ENCODE peak calls at places on chromosomes 13 and 19, in five cellular contexts. A, J, W, M and X are unnamed samples. For H3K9me3, the result is how much of the 10 kb centered on the place peaks cover.

GRCh38 chr13:113428469-113428865 is 24.8 kb downstream of the ADPRHL1 start:
- DNase-seq in J (no peak), W (no peak), M (no peak), A (no peak), X (no peak)

GRCh38 chr19:9986787-9987281 is 23.5 kb downstream of the COL5A3 start:
- DNase-seq in A (peak), M (no peak), W (no peak), J (no peak), X (no peak)

GRCh38 chr13:79225487-79226232 is 180.4 kb downstream of the RBM26 start:
- DNase-seq in W (no peak), J (peak), A (no peak), M (no peak), X (no peak)

GRCh38 chr19:7853760-7854107 is 20.5 kb downstream of the PRR36 start:
- DNase-seq in A (no peak), M (no peak), W (no peak), J (no peak), X (no peak)

GRCh38 chr19:7679017-7679720 is 1.5 kb upstream of the TRAPPC5 start:
- DNase-seq in M (no peak), W (no peak), A (no peak), J (no peak), X (peak)

GRCh38 chr19:17309962-17310461 is 649 bp downstream of the DDA1 start:
- DNase-seq in M (no peak), A (no peak), W (no peak), J (no peak), X (no peak)

GRCh38 chr13:79604752-79605151 is 123.8 kb downstream of the NDFIP2 start:
- DNase-seq in M (no peak), J (peak), A (peak), W (no peak), X (no peak)

GRCh38 chr19:10593820-10594637 is 6.9 kb upstream of the AP1M2 start:
- DNase-seq in W (no peak), M (peak), J (no peak), A (no peak), X (no peak)

GRCh38 chr13:23469901-23470525 is 36.5 kb upstream of the SACS start:
- DNase-seq in J (no peak), A (no peak), W (no peak), M (no peak), X (no peak)

GRCh38 chr13:98731038-98731437 is 21.4 kb downstream of the SLC15A1 start:
- DNase-seq in W (no peak), J (no peak), M (no peak), A (no peak), X (no peak)

GRCh38 chr19:17293605-17294004 is 9.6 kb downstream of the ABHD8 start:
- DNase-seq in W (no peak), A (no peak), M (no peak), J (no peak), X (no peak)

GRCh38 chr19:33387351-33388230 is 14.1 kb downstream of the CEBPG start:
- DNase-seq in J (no peak), A (no peak), M (peak), W (no peak), X (no peak)

GRCh38 chr19:5951338-5951861 is 26.5 kb downstream of the RANBP3 start:
- DNase-seq in W (peak), J (no peak), A (no peak), M (peak), X (no peak)

GRCh38 chr13:44236370-44236769 is 137.3 kb upstream of the SERP2 start:
- DNase-seq in A (peak), M (no peak), J (no peak), W (no peak), X (no peak)

GRCh38 chr13:67440240-67440639 is 210.1 kb upstream of the PCDH9 start:
- DNase-seq in M (no peak), A (no peak), W (no peak), J (no peak), X (no peak)

GRCh38 chr13:21445759-21446158 is 13.3 kb downstream of the ZDHHC20 start:
- DNase-seq in W (no peak), J (no peak), M (no peak), A (no peak), X (no peak)

GRCh38 chr13:27595055-27595811 is 25.1 kb downstream of the LNX2 start:
- DNase-seq in J (no peak), W (no peak), M (no peak), A (no peak), X (no peak)

GRCh38 chr13:34533941-34534340 is 408.1 kb upstream of the NBEA start:
- DNase-seq in A (no peak), M (no peak), J (no peak), W (no peak), X (no peak)

GRCh38 chr13:66077286-66077685 is 1152.8 kb downstream of the PCDH9 start:
- DNase-seq in A (peak), W (no peak), J (no peak), M (no peak), X (no peak)

GRCh38 chr19:28964500-28964899 is 248.5 kb downstream of the UQCRFS1 start:
- DNase-seq in A (no peak), W (no peak), J (no peak), M (no peak), X (no peak)

GRCh38 chr13:94967183-94968039 is 255.1 kb upstream of the SOX21 start:
- DNase-seq in W (peak), J (no peak), A (peak), M (peak), X (no peak)

GRCh38 chr13:44969858-44970484 is 19.3 kb downstream of the NUFIP1 start:
- DNase-seq in A (peak), W (no peak), J (peak), M (no peak), X (no peak)

GRCh38 chr19:29711584-29712132 is 3.4 kb downstream of the C19orf12 start:
- DNase-seq in W (no peak), J (no peak), A (no peak), M (peak), X (no peak)

GRCh38 chr13:96172066-96172465 is 82.2 kb downstream of the HS6ST3 start:
- DNase-seq in M (no peak), A (no peak), W (no peak), J (peak), X (no peak)

DNA sequence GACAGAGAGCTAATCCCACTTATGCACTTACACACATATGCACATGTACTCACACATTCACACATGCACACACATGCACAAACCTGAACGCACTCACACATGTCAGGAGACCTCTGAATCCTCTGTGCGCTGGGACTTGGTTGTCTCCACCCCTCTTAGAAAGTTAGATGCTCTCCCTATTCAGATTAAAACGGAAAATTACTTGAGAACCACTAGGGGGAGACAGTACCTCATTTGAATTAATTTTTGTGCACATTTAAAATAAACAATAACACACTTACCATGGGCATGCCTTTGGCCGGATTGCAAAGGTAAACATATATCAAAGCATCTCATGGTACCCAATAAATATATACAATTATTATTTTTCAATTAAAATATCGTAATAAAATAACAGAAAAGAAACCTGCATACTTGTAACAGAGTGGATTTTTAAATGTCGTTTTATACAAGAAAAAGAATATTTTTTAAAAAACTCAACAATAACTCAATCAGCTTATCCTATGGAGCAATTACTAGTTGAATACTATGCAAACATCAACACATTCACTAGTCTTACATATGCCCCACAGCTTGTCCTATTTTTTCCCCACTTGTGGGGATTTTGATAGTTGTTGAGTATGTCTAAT is 9.5 kb upstream of the LILRB4 start:
- DNase-seq in W (no peak), J (no peak), A (peak), M (no peak), X (no peak)
- H3K9me3 ChIP-seq in W (half or more), J (under half), A (under half), M (under half), X (under half)

GRCh38 chr13:103386341-103386740 is 320.1 kb upstream of the SLC10A2 start:
- DNase-seq in A (peak), M (no peak), J (peak), W (no peak), X (no peak)
- H3K9me3 ChIP-seq in A (under half), M (under half), J (under half), W (under half), X (under half)

DNA sequence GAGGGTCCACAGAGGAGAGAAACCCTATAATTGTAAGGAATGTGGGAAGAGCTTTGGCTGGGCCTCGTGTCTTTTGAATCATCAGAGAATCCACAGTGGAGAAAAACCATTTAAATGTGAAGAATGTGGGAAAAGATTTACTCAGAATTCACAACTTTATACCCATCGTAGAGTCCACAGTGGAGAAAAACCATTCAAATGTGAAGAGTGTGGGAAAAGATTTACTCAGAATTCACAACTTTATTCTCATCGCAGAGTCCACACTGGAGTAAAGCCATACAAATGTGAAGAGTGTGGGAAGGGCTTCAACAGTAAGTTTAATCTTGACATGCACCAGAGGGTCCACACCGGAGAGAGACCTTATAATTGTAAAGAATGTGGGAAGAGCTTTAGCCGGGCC is 9.4 kb upstream of the ZNF234 start:
- DNase-seq in J (no peak), A (no peak), M (no peak), W (no peak), X (no peak)
- H3K9me3 ChIP-seq in J (under half), A (under half), M (under half), W (under half), X (under half)

DNA sequence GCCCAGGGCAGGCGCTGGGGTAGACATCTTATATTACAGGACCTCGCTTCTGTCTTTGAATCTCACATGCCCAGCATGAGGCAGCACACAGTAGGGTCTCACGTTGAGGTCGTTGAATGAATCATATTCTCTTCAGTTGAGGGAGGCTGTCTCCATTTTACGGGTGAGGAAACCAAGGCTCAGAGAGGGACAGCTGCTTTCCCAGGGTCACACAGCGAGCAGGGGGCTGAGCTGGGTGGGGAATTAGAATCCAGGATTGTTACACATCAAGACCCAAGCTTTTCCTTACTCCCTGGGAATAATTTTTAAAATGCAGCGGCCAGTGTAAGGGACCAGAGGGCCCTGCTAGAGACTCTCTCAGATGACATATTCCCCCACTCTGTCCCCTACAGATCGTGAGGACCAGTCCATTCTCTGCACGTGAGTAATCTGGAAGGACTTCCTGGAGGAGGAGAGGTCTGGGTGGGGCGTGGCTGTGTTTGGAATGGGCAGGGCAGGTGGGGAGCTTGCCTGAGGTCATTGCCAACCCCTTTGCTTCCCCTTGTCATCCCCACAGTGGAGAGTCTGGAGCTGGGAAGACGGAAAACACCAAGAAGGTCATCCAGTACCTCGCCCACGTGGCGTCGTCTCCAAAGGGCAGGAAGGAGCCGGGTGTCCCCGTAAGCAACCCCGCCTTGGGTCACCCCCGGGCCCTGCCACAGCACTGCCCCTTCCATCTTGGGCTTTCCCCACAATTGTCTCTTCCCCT is 19.4 kb downstream of the MYH14 start:
- DNase-seq in J (no peak), W (no peak), M (no peak), A (no peak), X (no peak)
- H3K9me3 ChIP-seq in J (under half), W (under half), M (under half), A (under half), X (under half)